ENCODE peak calls at places on chromosomes 2 and 18, in eight cellular contexts. O, H, R, C, I, N, F and D are unnamed samples.

GRCh38 chr18:33605250-33605649 is 27.2 kb downstream of the ASXL3 start:
- DNase-seq in O (peak), H (no peak), R (no peak), C (no peak), I (no peak), N (no peak), F (no peak), D (no peak)

GRCh38 chr2:16653083-16653375 is 12.6 kb downstream of the CYRIA start:
- DNase-seq in O (no peak), H (no peak), R (no peak), C (no peak), I (no peak), N (no peak), F (no peak), D (no peak)

GRCh38 chr2:234363011-234363487 is 133.8 kb downstream of the ARL4C start:
- DNase-seq in O (peak), H (no peak), R (no peak), C (no peak), I (no peak), N (no peak), F (no peak), D (no peak)

GRCh38 chr2:158676696-158677095 is 118.4 kb upstream of the DAPL1 start:
- DNase-seq in O (no peak), H (no peak), R (no peak), C (no peak), I (no peak), N (no peak), F (no peak), D (no peak)

GRCh38 chr18:9526458-9526857 is 51.1 kb downstream of the RALBP1 start:
- DNase-seq in O (no peak), H (no peak), R (no peak), C (no peak), I (no peak), N (no peak), F (no peak), D (no peak)

GRCh38 chr2:198135481-198135934 is 331.1 kb downstream of the PLCL1 start:
- DNase-seq in O (no peak), H (no peak), R (peak), C (no peak), I (no peak), N (no peak), F (no peak), D (no peak)

GRCh38 chr2:235165631-235166030 is 213.8 kb downstream of the SH3BP4 start:
- DNase-seq in O (no peak), H (no peak), R (no peak), C (no peak), I (no peak), N (no peak), F (no peak), D (no peak)

GRCh38 chr2:149902104-149902503 is 314.5 kb upstream of the MMADHC start:
- DNase-seq in O (peak), H (no peak), R (no peak), C (no peak), I (no peak), N (no peak), F (no peak), D (no peak)

GRCh38 chr18:32840962-32841361 is 68.1 kb upstream of the KLHL14 start:
- DNase-seq in O (no peak), H (no peak), R (no peak), C (no peak), I (no peak), N (no peak), F (no peak), D (no peak)

GRCh38 chr18:49647496-49648168 is 85.8 kb downstream of the LIPG start:
- DNase-seq in O (no peak), H (no peak), R (peak), C (no peak), I (no peak), N (no peak), F (no peak), D (peak)

GRCh38 chr18:54023471-54023870 is 201.0 kb downstream of the MBD2 start:
- DNase-seq in O (peak), H (no peak), R (no peak), C (no peak), I (no peak), N (no peak), F (no peak), D (no peak)

GRCh38 chr2:29293830-29294438 is 178.7 kb downstream of the CLIP4 start:
- DNase-seq in O (peak), H (peak), R (no peak), C (peak), I (no peak), N (peak), F (no peak), D (no peak)